ENCODE peak calls at places on chromosomes 5 and 9, in five cellular contexts. N is GM10248; F is activated T-helper 1 cell treated with anti-CD3 and anti-CD28 coated beads, Interleukin-2, amount 50 U/mL, for 16 hours; M is kidney tubule cell; E is substantia nigra. O is an unnamed sample.

GRCh38 chr9:32581512-32582143 is 8.7 kb upstream of the NDUFB6 start:
- DNase-seq in N (peak), F (no peak), M (peak), E (no peak), O (no peak)

GRCh38 chr5:76438025-76438424 is 34.9 kb downstream of the IQGAP2 start:
- DNase-seq in N (no peak), F (no peak), M (no peak), E (no peak), O (no peak)

GRCh38 chr5:175689147-175689991 is 31.5 kb downstream of the HRH2 start:
- DNase-seq in N (no peak), F (no peak), M (no peak), E (no peak), O (no peak)

GRCh38 chr5:131679911-131680310 is 44.9 kb upstream of the RAPGEF6 start:
- DNase-seq in N (no peak), F (no peak), M (peak), E (no peak), O (no peak)

GRCh38 chr5:59116231-59116900 is 533.5 kb downstream of the RAB3C start:
- DNase-seq in N (no peak), F (no peak), M (no peak), E (no peak), O (no peak)

GRCh38 chr9:69584746-69585145 is 87.4 kb downstream of the APBA1 start:
- DNase-seq in N (no peak), F (no peak), M (peak), E (no peak), O (no peak)

GRCh38 chr5:88923623-88924619 is 40.9 kb upstream of the MEF2C start:
- DNase-seq in N (no peak), F (no peak), M (peak), E (no peak), O (no peak)

GRCh38 chr5:73028991-73029540 is 73.2 kb downstream of the FCHO2 start:
- DNase-seq in N (no peak), F (no peak), M (no peak), E (no peak), O (no peak)

GRCh38 chr5:172356047-172356446 is 72.5 kb upstream of the UBTD2 start:
- DNase-seq in N (no peak), F (no peak), M (no peak), E (no peak), O (no peak)

GRCh38 chr9:111959468-111959941 is 62.9 kb downstream of the UGCG start:
- DNase-seq in N (no peak), F (no peak), M (peak), E (no peak), O (peak)

GRCh38 chr9:92974161-92974661 is 26.9 kb downstream of the FGD3 start:
- DNase-seq in N (peak), F (no peak), M (no peak), E (no peak), O (no peak)

GRCh38 chr9:15572200-15572599 is 19.4 kb downstream of the CCDC171 start:
- DNase-seq in N (no peak), F (no peak), M (no peak), E (no peak), O (no peak)

GRCh38 chr9:37410969-37411785 is 11.3 kb upstream of the GRHPR start:
- DNase-seq in N (peak), F (no peak), M (no peak), E (no peak), O (no peak)

GRCh38 chr5:67283988-67284457 is 87.4 kb upstream of the CD180 start:
- DNase-seq in N (no peak), F (no peak), M (peak), E (no peak), O (no peak)

GRCh38 chr9:86945868-86946711 is 1.2 kb downstream of the GAS1 start:
- DNase-seq in N (peak), F (peak), M (peak), E (peak), O (peak)

GRCh38 chr9:138116521-138116920 is 238.9 kb downstream of the CACNA1B start:
- DNase-seq in N (no peak), F (no peak), M (no peak), E (no peak), O (no peak)

GRCh38 chr9:90142580-90142979 is 500.0 kb downstream of the DIRAS2 start:
- DNase-seq in N (peak), F (peak), M (peak), E (no peak), O (peak)

GRCh38 chr5:110088676-110089436 is 399.1 kb downstream of the MAN2A1 start:
- DNase-seq in N (no peak), F (no peak), M (no peak), E (no peak), O (no peak)

GRCh38 chr5:121797677-121798518 is 53.8 kb upstream of the FTMT start:
- DNase-seq in N (no peak), F (no peak), M (no peak), E (no peak), O (no peak)

GRCh38 chr5:88145205-88145602 is 123.4 kb downstream of the TMEM161B start:
- DNase-seq in N (no peak), F (no peak), M (no peak), E (no peak), O (no peak)

GRCh38 chr5:82804151-82804690 is 273.0 kb downstream of the TMEM167A start:
- DNase-seq in N (no peak), F (no peak), M (no peak), E (no peak), O (no peak)

GRCh38 chr5:11904270-11904906 is at the start of gene CTNND2:
- DNase-seq in N (no peak), F (no peak), M (peak), E (no peak), O (peak)

GRCh38 chr9:129481824-129482511 is 138.9 kb downstream of the C9orf50 start:
- DNase-seq in N (no peak), F (no peak), M (peak), E (no peak), O (no peak)

GRCh38 chr9:134187110-134187531 is 22.8 kb upstream of the RNU6ATAC start:
- DNase-seq in N (no peak), F (no peak), M (no peak), E (no peak), O (no peak)

GRCh38 chr5:178590141-178590923 is at the start of gene COL23A1:
- DNase-seq in N (peak), F (no peak), M (peak), E (no peak), O (peak)

GRCh38 chr5:95392593-95393182 is 1.5 kb downstream of the FAM81B start:
- DNase-seq in N (no peak), F (no peak), M (peak), E (no peak), O (peak)

GRCh38 chr5:123180178-123180577 is 91.1 kb downstream of the PRDM6 start:
- DNase-seq in N (no peak), F (no peak), M (no peak), E (no peak), O (no peak)

O was measured in Caki2.